ENCODE peak calls at places on chromosomes 5 and 9, in nine cellular contexts. R is foreskin fibroblast; J is GM12865; F is heart left ventricle; Z is OCI-LY7; M is CD8-positive, alpha-beta T cell; A is HCT116; P is AG10803; C is HepG2. T is an unnamed sample.
A peak's percentile ranks its signal among the peaks of the same experiment; 100 is the strongest.

GRCh38 chr5:14296533-14297331 is 153.6 kb downstream of the TRIO start:
- DNase-seq in R (peak; percentile 33), J (no peak), F (no peak), Z (no peak), M (no peak), A (no peak), P (peak; percentile 31), C (no peak), T (no peak)

GRCh38 chr9:21402387-21403247 is 6.3 kb upstream of the IFNA8 start:
- DNase-seq in R (peak; percentile 47), J (no peak), F (no peak), Z (no peak), M (no peak), A (no peak), P (no peak), C (no peak), T (no peak)

GRCh38 chr5:110413856-110414255 is 312.6 kb downstream of the TMEM232 start:
- DNase-seq in R (peak; percentile 10), J (no peak), F (no peak), Z (no peak), M (no peak), A (no peak), P (peak; percentile 20), C (no peak), T (no peak)

GRCh38 chr9:17135578-17135904 is 701 bp downstream of the CNTLN start:
- DNase-seq in R (no peak), J (no peak), F (no peak), Z (no peak), M (no peak), A (no peak), P (no peak), C (no peak), T (no peak)

GRCh38 chr5:32057157-32058096 is 116.7 kb downstream of the GOLPH3 start:
- DNase-seq in R (peak; percentile 68), J (no peak), F (no peak), Z (no peak), M (no peak), A (peak; percentile 15), P (peak; percentile 75), C (no peak), T (no peak)

GRCh38 chr9:89138463-89139390 is 39.9 kb downstream of the SHC3 start:
- DNase-seq in R (peak; percentile 71), J (no peak), F (no peak), Z (no peak), M (no peak), A (peak; percentile 27), P (peak; percentile 82), C (no peak), T (no peak)

GRCh38 chr9:89277043-89277442 is 34.0 kb upstream of the CKS2 start:
- DNase-seq in R (no peak), J (no peak), F (no peak), Z (no peak), M (no peak), A (no peak), P (no peak), C (no peak), T (no peak)

GRCh38 chr5:158895573-158895972 is 204.1 kb downstream of the EBF1 start:
- DNase-seq in R (peak; percentile 17), J (no peak), F (no peak), Z (no peak), M (no peak), A (no peak), P (peak; percentile 56), C (no peak), T (no peak)

GRCh38 chr5:156402387-156402921 is 75.5 kb downstream of the SGCD start:
- DNase-seq in R (no peak), J (peak; percentile 94), F (no peak), Z (peak; percentile 28), M (no peak), A (no peak), P (no peak), C (no peak), T (no peak)

GRCh38 chr9:8534828-8535227 is 735.2 kb upstream of the DMAC1 start:
- DNase-seq in R (no peak), J (no peak), F (no peak), Z (no peak), M (no peak), A (no peak), P (no peak), C (no peak), T (peak; percentile 42)

GRCh38 chr9:78030553-78031270 is 899 bp downstream of the GNAQ start:
- DNase-seq in R (peak; percentile 75), J (no peak), F (peak; percentile 44), Z (no peak), M (peak; percentile 69), A (no peak), P (peak; percentile 36), C (no peak), T (peak; percentile 13)

GRCh38 chr5:68046445-68046844 is 169.1 kb upstream of the PIK3R1 start:
- DNase-seq in R (peak; percentile 98), J (no peak), F (no peak), Z (no peak), M (no peak), A (peak; percentile 24), P (peak; percentile 100), C (peak; percentile 6), T (peak; percentile 92)

GRCh38 chr5:133627180-133627579 is 14.8 kb upstream of the FSTL4 start:
- DNase-seq in R (no peak), J (no peak), F (no peak), Z (no peak), M (no peak), A (no peak), P (no peak), C (no peak), T (no peak)

GRCh38 chr5:67842806-67843205 is 372.8 kb upstream of the PIK3R1 start:
- DNase-seq in R (peak; percentile 62), J (no peak), F (no peak), Z (no peak), M (no peak), A (no peak), P (peak; percentile 5), C (no peak), T (no peak)

GRCh38 chr5:177434942-177435738 is 8.7 kb downstream of the GRK6 start:
- DNase-seq in R (no peak), J (no peak), F (no peak), Z (no peak), M (no peak), A (no peak), P (no peak), C (peak; percentile 69), T (no peak)

GRCh38 chr5:136810198-136810823 is 445.0 kb upstream of the TRPC7 start:
- DNase-seq in R (peak; percentile 89), J (no peak), F (peak; percentile 40), Z (no peak), M (no peak), A (no peak), P (peak; percentile 73), C (no peak), T (peak; percentile 77)

GRCh38 chr9:93130861-93131481 is 3.1 kb downstream of the NINJ1 start:
- DNase-seq in R (no peak), J (no peak), F (peak; percentile 65), Z (no peak), M (no peak), A (no peak), P (no peak), C (no peak), T (no peak)
- TF ChIP-seq CTCF in R (no peak), J (no peak), F (no peak), Z (no peak), M (no peak), A (no peak), P (no peak), C (no peak), T (no peak)

GRCh38 chr5:74638776-74639537 is 1.6 kb downstream of the ENC1 start:
- DNase-seq in R (peak; percentile 50), J (peak; percentile 87), F (no peak), Z (peak; percentile 63), M (no peak), A (no peak), P (peak; percentile 34), C (no peak), T (no peak)
- H3K4me3 ChIP-seq in R (peak overlapping the region; percentile 88), J (peak overlapping the region; percentile 73), F (peak overlapping the region; percentile 78), Z (peak overlapping the region; percentile 74), M (peak overlapping the region; percentile 58), A (peak overlapping the region; percentile 69), P (peak overlapping the region; percentile 93), C (peak overlapping the region; percentile 99), T (peak overlapping the region; percentile 95)

GRCh38 chr5:89203611-89204010 is 320.6 kb upstream of the MEF2C start:
- DNase-seq in R (no peak), J (no peak), F (no peak), Z (no peak), M (no peak), A (no peak), P (no peak), C (no peak), T (no peak)
- TF ChIP-seq CTCF in R (no peak), J (no peak), F (no peak), Z (no peak), M (no peak), A (no peak), P (no peak), C (no peak), T (no peak)

GRCh38 chr9:94175669-94176068 is 83.4 kb upstream of the ZNF169 start:
- DNase-seq in R (no peak), J (no peak), F (no peak), Z (no peak), M (no peak), A (no peak), P (no peak), C (no peak), T (no peak)
- H3K4me3 ChIP-seq in R (no peak overlapping the region), J (no peak overlapping the region), F (no peak overlapping the region), Z (no peak overlapping the region), M (no peak overlapping the region), A (no peak overlapping the region), P (no peak overlapping the region), C (no peak overlapping the region), T (no peak overlapping the region)

DNA sequence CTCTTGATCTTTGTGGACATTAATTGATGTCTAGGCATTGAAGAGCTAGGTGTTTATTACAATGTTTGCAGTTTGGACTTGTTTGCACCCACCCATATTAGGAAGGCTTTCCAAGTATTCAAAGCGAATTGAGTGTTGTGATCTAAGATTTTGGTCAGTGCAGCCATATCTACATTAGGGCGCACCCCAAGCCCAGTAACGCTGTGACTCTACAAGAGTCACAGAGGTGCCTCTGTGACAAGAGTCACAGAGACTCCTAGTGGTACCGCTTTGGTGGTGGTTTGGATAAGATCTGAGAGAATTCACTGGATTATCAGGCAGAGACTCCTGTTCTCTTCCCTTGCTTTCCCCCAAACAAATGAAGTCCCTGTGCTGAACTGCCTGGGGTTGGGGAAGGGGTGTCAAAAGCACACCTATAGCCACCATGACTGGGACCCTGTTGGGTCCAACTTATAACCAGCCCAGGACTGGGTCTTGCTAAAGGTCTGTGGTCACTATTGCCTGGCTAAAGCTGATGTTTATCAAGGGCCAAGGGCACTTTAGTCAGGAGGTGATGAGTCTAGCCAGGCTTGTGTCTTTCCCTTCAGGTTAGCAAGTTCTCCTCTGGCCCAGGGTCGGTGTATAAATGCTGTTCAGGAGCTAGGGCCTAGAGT is 114.1 kb upstream of the RIOK2 start:
- DNase-seq in R (peak; percentile 58), J (peak; percentile 65), F (no peak), Z (peak; percentile 24), M (no peak), A (peak; percentile 60), P (peak; percentile 35), C (peak; percentile 70), T (no peak)
- TF ChIP-seq CTCF in R (peak; percentile 26), J (peak; percentile 65), F (peak; percentile 34), Z (peak; percentile 71), M (no peak), A (peak; percentile 94), P (peak; percentile 47), C (peak; percentile 70), T (peak; percentile 46)

T was measured in retinal pigment epithelial cell.